ENCODE peak calls at places on chromosomes 12 and 14, in four cellular contexts. U, S, L and X are unnamed samples.
A peak's percentile ranks its signal among the peaks of the same experiment; 100 is the strongest.

GRCh38 chr14:72980863-72981262 is 46.0 kb downstream of the ZFYVE1 start:
- DNase-seq in S (no peak), L (no peak), U (no peak), X (no peak)

GRCh38 chr12:45674583-45674982 is 54.9 kb upstream of the ARID2 start:
- DNase-seq in S (no peak), L (no peak), U (peak; percentile 54), X (peak; percentile 28)

GRCh38 chr12:19643635-19644034 is 204.3 kb downstream of the AEBP2 start:
- DNase-seq in L (no peak), U (peak; percentile 40), S (no peak), X (peak; percentile 64)

GRCh38 chr12:51994959-51995358 is 11.8 kb upstream of the TAMALIN start:
- DNase-seq in L (no peak), S (no peak), U (no peak), X (no peak)

GRCh38 chr14:39576726-39577125 is 144.5 kb upstream of the FBXO33 start:
- DNase-seq in S (no peak), L (no peak), U (no peak), X (no peak)

GRCh38 chr14:34678306-34678705 is 36.1 kb downstream of the CFL2 start:
- DNase-seq in U (no peak), L (no peak), S (no peak), X (no peak)

GRCh38 chr14:59422069-59422881 is 42.9 kb downstream of the GPR135 start:
- DNase-seq in L (no peak), U (no peak), S (no peak), X (no peak)

GRCh38 chr14:42884100-42884499 is 1277.4 kb downstream of the LRFN5 start:
- DNase-seq in L (no peak), S (no peak), U (peak; percentile 7), X (peak; percentile 17)

GRCh38 chr12:80485222-80485987 is 41.4 kb downstream of the PTPRQ start:
- DNase-seq in L (no peak), U (no peak), S (no peak), X (peak; percentile 7)

GRCh38 chr12:3631272-3631637 is 121.7 kb downstream of the CRACR2A start:
- DNase-seq in S (no peak), U (no peak), L (no peak), X (no peak)

GRCh38 chr14:71498151-71498734 is 434.0 kb upstream of the RGS6 start:
- DNase-seq in U (no peak), L (no peak), S (no peak), X (no peak)

GRCh38 chr12:2675776-2676175 is 119.0 kb upstream of the FKBP4 start:
- DNase-seq in U (no peak), S (no peak), L (no peak), X (no peak)

GRCh38 chr12:69619050-69619449 is 8.3 kb upstream of the LRRC10 start:
- DNase-seq in S (no peak), L (no peak), U (no peak), X (no peak)

GRCh38 chr14:94650806-94651805 is 38.9 kb downstream of the SERPINA3 start:
- DNase-seq in S (no peak), U (no peak), L (no peak), X (no peak)

GRCh38 chr12:128140551-128140950 is 126.4 kb upstream of the TMEM132C start:
- DNase-seq in L (no peak), U (no peak), S (no peak), X (peak; percentile 20)

GRCh38 chr14:91229743-91230200 is 14.7 kb downstream of the GPR68 start:
- DNase-seq in U (no peak), L (peak; percentile 42), S (peak; percentile 48), X (no peak)

GRCh38 chr14:54805080-54805479 is 97.5 kb downstream of the GCH1 start:
- DNase-seq in L (no peak), U (no peak), S (no peak), X (no peak)

GRCh38 chr14:103374121-103374520 is 11.1 kb upstream of the MARK3 start:
- DNase-seq in L (no peak), U (no peak), S (no peak), X (no peak)

GRCh38 chr14:103372017-103372416 is 13.2 kb upstream of the MARK3 start:
- DNase-seq in S (no peak), U (no peak), L (no peak), X (no peak)

GRCh38 chr14:103370087-103370486 is 15.1 kb upstream of the MARK3 start:
- DNase-seq in L (no peak), S (no peak), U (no peak), X (no peak)

GRCh38 chr14:103367995-103368394 is 17.2 kb upstream of the MARK3 start:
- DNase-seq in L (no peak), S (no peak), U (no peak), X (no peak)

DNA sequence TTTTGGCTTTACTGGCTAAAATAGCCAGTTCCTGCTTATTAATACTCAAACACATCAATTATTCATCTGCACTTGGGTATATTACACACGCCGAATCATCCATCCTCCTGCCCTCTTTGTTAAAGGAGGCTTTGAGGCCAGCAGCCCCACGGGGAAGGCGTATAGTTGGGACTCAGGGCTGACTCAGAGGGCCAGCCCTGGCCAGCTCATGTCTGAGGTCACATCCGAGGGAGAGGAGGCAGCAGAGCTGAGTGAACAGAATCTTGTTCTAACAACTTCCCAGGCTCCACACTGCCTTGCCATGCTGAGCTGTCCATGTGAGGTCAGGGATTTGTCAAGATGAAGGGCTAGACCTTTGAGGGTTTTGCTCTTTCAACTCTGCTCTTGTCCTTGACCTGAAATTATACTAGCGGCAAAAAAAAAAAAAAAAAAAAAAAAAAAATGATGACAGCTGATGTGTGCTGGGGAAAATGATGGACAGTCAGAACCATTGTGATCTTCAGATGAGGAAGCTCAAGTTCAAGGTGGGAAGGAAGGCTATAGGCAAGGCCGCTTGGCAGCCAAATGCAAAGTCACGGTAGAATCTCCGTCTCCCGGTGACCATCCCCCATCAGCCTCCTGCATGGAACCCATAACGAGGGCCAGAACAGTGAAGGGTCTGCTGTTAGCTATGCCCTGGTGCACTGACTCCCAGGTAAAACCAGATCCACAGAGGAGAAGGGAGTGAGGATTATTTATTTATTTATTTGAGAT is 12.5 kb upstream of the MARK3 start:
- DNase-seq in U (peak; percentile 89), S (no peak), L (no peak), X (peak; percentile 49)
- H3K27ac ChIP-seq in U (peak overlapping the region; percentile 77), S (no peak overlapping the region), L (peak overlapping the region; percentile 27), X (no peak overlapping the region)

DNA sequence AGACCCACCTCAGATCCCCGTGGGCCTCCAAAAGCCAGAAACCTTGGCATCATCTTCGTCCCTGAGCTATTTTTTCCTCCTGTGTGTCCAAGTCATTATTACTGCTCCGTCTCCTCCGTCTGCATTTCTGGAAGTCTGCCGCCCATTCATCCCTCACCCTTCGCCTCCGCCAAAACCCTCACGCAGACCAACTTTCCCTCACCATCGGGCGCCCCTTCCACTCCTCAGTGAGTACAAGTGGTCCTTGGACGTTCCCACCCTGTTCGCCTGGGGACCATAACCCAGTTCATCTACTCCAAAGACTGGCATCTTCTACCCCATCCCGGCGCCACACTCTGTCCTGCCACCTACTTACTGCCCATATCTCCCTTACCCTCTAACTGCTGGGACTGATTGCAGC is 3.7 kb upstream of the LTBP2 start:
- DNase-seq in U (no peak), L (no peak), S (no peak), X (no peak)
- H3K27ac ChIP-seq in U (peak overlapping the region; percentile 86), L (no peak overlapping the region), S (no peak overlapping the region), X (no peak overlapping the region)

GRCh38 chr12:14390449-14390848 is 25.0 kb downstream of the ATF7IP start:
- DNase-seq in L (no peak), S (no peak), U (no peak), X (no peak)
- H3K27ac ChIP-seq in L (peak overlapping the region; percentile 22), S (no peak overlapping the region), U (no peak overlapping the region), X (no peak overlapping the region)

DNA sequence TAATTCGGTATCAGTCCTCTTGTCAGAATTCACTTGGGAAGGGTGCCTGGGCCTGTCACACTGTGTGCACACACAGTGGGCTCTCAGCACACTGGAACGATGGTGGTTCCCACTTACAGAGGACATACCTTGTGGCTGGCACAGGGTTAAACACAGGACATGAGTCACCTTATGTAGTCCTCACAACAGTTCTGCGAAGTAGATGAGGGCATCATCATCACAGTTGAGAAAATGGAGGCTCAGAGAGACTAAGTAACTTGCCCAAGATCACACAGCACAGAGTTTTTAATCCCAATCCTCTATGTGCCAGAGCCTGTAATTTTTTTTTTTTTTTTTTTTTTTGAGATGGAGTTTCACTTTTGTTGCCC is 90.7 kb downstream of the NINJ2 start:
- DNase-seq in U (no peak), S (no peak), L (no peak), X (no peak)
- H3K27ac ChIP-seq in U (peak overlapping the region; percentile 99), S (peak overlapping the region; percentile 95), L (no peak overlapping the region), X (peak overlapping the region; percentile 90)

DNA sequence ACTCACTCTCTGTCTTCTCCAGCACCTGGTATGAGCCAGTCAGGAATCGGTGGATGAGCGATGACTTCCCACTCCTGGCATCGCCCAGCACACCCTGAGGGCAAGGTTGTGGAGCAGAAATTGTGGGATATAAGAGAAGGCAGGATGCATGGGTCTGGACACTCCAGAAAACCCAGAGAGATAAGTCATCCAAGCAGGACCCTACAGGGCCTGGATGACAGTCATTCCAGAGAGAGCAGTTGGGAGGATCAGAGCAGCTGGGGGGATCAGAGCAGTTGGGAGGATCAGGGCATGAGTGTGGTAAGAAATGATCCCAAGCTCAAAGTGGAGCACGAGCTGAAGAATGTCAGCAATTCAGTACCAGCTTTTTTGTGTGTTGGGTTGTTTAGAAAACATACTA is 4.0 kb downstream of the AGAP2 start:
- DNase-seq in U (no peak), L (no peak), S (no peak), X (no peak)
- H3K27ac ChIP-seq in U (no peak overlapping the region), L (no peak overlapping the region), S (no peak overlapping the region), X (no peak overlapping the region)

GRCh38 chr14:100840751-100841444 is 15.0 kb downstream of the MEG3 start:
- DNase-seq in U (no peak), L (no peak), S (no peak), X (no peak)

GRCh38 chr14:100842799-100843198 is 16.9 kb downstream of the MEG3 start:
- DNase-seq in L (no peak), U (no peak), S (no peak), X (peak; percentile 73)

GRCh38 chr14:100840286-100840685 is 14.4 kb downstream of the MEG3 start:
- DNase-seq in L (no peak), U (no peak), S (no peak), X (no peak)

GRCh38 chr14:100839573-100840175 is 13.8 kb downstream of the MEG3 start:
- DNase-seq in S (no peak), U (no peak), L (no peak), X (peak; percentile 55)

DNA sequence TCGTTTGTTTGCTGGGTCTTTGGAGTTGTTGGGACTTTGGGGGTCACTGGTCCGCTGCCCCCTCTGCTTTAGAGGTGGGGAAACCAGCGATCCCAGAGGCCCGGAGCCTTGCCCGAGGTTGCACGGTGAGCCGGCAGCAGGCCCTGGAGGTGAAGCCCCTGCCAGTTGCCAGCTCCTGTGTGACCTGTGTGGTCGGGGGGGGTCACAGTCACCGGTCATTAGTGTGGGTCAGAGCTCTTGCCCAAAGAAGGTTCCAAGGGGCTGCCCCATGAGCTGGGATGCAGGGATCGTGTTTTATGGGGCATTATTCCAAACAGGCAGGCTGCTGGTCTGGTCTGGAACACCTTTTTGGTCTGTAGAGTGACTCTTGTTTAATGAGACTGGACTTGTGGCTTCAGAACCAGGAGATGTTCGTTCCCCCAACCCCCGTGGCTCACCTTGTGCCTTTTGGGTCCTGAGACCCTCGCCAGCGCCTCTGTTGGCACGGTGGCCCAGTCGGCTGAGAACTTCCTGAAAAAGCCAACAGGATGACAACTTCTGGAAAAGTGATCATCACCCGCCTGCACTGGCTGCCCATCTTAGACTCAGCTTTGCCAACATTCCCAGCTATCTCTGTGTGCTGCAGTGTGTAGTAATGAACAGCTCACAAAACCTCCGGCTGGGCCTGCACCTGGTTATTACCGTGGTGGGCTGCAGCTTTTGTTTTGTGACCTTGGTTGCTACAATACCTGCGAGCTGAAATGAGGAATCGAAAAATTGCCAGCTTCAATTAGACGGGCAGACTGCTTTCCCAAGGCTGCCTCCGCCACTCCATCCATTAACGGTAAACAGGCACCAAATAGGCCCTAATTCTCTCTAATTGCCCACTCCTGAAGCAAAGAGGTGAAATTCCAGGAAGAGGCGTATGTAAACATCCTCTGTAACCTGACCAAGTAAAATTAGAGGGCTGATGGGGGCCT is 15.8 kb downstream of the MEG3 start:
- DNase-seq in L (no peak), U (no peak), S (no peak), X (no peak)
- H3K27ac ChIP-seq in L (no peak overlapping the region), U (no peak overlapping the region), S (no peak overlapping the region), X (peak overlapping the region; percentile 89)